ENCODE peak calls at places on chromosomes 7 and 10, in four cellular contexts. Z is HepG2, U is K562, E is GM12878. Y is an unnamed sample.

GRCh38 chr7:41637051-41637450 is 65.8 kb downstream of the INHBA start:
- DNase-seq in Z (no peak), U (no peak), E (no peak), Y (no peak)

GRCh38 chr7:49367072-49367471 is 406.4 kb upstream of the VWC2 start:
- DNase-seq in Z (no peak), E (no peak), U (no peak), Y (no peak)

GRCh38 chr7:129529643-129530042 is 27.3 kb downstream of the SMKR1 start:
- DNase-seq in U (no peak), E (no peak), Z (no peak), Y (peak)

GRCh38 chr7:111753968-111754367 is 191.7 kb upstream of the IMMP2L start:
- DNase-seq in U (no peak), Z (no peak), E (no peak), Y (no peak)

GRCh38 chr10:122373713-122374112 is 795 bp upstream of the PLEKHA1 start:
- DNase-seq in Z (peak), U (no peak), E (no peak), Y (peak)

GRCh38 chr7:99141756-99142726 is 1.9 kb downstream of the SMURF1 start:
- DNase-seq in Z (peak), E (no peak), U (peak), Y (peak)

GRCh38 chr10:102616071-102616770 is 28.1 kb upstream of the TRIM8 start:
- DNase-seq in E (no peak), Z (no peak), U (no peak), Y (no peak)

GRCh38 chr10:8312861-8313260 is 258.4 kb downstream of the GATA3 start:
- DNase-seq in E (no peak), U (no peak), Z (no peak), Y (no peak)

GRCh38 chr10:113094114-113094486 is 144.1 kb downstream of the TCF7L2 start:
- DNase-seq in U (no peak), Z (no peak), E (peak), Y (no peak)

GRCh38 chr10:49652416-49653385 is 26.8 kb upstream of the C10orf53 start:
- DNase-seq in U (no peak), E (no peak), Z (no peak), Y (no peak)

GRCh38 chr7:55189447-55189760 is 170.6 kb downstream of the EGFR start:
- DNase-seq in U (no peak), Z (no peak), E (no peak), Y (peak)

GRCh38 chr7:94056796-94057207 is 52.6 kb upstream of the BET1 start:
- DNase-seq in E (no peak), Z (no peak), U (no peak), Y (peak)
- TF ChIP-seq POLR2AphosphoS5 in E (no peak), Z (no peak), U (no peak), Y (no peak)

GRCh38 chr10:76559889-76560215 is 1077.8 kb downstream of the KCNMA1 start:
- DNase-seq in U (no peak), E (no peak), Z (no peak), Y (no peak)
- H3K4me2 ChIP-seq in U (no peak), E (no peak), Z (no peak), Y (no peak)

GRCh38 chr7:67913604-67914003 is 917.0 kb downstream of the TYW1 start:
- DNase-seq in E (no peak), U (no peak), Z (no peak), Y (no peak)

GRCh38 chr7:67917118-67917755 is 920.6 kb downstream of the TYW1 start:
- DNase-seq in Z (no peak), U (no peak), E (no peak), Y (no peak)

GRCh38 chr7:67918158-67918557 is 921.5 kb downstream of the TYW1 start:
- DNase-seq in Z (no peak), U (no peak), E (no peak), Y (no peak)

GRCh38 chr7:67916571-67916970 is 919.9 kb downstream of the TYW1 start:
- DNase-seq in E (no peak), U (no peak), Z (no peak), Y (no peak)
- TF ChIP-seq JUNB in E (no peak), U (no peak), Z (no peak), Y (no peak)

GRCh38 chr10:78367012-78367411 is 333.3 kb downstream of the RPS24 start:
- DNase-seq in U (no peak), E (no peak), Z (no peak), Y (no peak)

GRCh38 chr10:78363190-78363589 is 329.5 kb downstream of the RPS24 start:
- DNase-seq in U (no peak), Z (no peak), E (no peak), Y (no peak)

GRCh38 chr10:78362406-78363022 is 328.9 kb downstream of the RPS24 start:
- DNase-seq in E (no peak), Z (no peak), U (no peak), Y (no peak)

GRCh38 chr10:78367751-78368150 is 334.1 kb downstream of the RPS24 start:
- DNase-seq in Z (no peak), E (no peak), U (no peak), Y (no peak)

DNA sequence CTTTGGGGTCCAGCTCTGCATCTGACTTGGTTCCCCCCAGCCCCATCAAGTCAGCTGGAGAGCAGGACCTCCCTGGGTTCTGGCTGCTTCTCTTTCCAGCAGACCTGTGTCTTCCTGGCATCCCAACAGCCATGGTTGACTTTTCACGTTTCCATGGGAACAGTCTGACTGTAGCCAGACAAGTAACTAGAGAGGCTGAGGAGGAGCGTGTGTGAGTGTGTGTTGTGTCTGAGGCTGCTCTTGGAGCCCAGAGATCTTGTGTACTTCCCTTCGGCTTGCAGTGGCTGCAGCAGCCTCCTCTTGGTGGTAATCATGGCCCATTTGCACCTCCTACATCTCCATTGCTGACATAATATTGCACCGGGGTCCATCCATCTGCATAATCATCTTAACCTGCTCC is 332.0 kb downstream of the RPS24 start:
- DNase-seq in Z (no peak), U (no peak), E (no peak), Y (no peak)
- TF ChIP-seq POLR2AphosphoS5 in Z (no peak), U (no peak), E (no peak), Y (no peak)

GRCh38 chr10:119537953-119538630 is 4.4 kb downstream of the RGS10 start:
- DNase-seq in Z (no peak), U (no peak), E (no peak), Y (no peak)
- H3K4me2 ChIP-seq in Z (no peak), U (peak), E (peak), Y (no peak)

GRCh38 chr10:84665211-84665610 is 336.8 kb downstream of the CCSER2 start:
- DNase-seq in Z (no peak), U (no peak), E (no peak), Y (no peak)

GRCh38 chr10:84665883-84666463 is 337.6 kb downstream of the CCSER2 start:
- DNase-seq in E (no peak), U (peak), Z (peak), Y (peak)

DNA sequence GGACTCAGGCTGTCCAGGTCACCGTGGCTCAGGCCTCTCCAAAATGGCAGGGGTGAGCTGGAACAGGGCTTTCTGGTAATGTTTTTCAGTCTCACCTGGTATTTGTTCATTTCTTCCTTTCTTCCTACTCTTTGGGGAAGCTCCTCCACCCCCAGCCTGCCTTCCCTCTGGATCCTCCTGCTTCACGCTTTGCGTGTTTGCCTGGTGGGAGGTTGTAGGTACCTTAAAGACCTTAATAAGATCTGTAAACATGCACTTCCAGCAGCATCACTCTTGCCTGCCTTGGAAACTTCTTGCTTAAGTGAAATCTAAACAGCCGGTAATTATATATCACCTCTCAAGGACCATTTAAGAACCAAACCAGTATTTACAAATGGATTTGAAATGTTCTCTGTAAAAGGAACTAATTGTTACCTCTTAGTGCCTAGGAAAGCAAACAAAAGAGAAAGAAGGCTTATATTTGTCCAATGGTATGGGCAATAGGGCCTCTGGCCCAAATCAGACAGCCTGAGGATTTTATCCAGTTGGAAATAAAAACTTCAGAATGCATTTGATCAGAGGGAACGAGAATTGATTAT is 339.9 kb downstream of the CCSER2 start:
- DNase-seq in U (no peak), Z (no peak), E (no peak), Y (no peak)
- TF ChIP-seq JUNB in U (no peak), Z (no peak), E (no peak), Y (no peak)

GRCh38 chr7:43114451-43114765 is 2.0 kb downstream of the HECW1 start:
- DNase-seq in Z (no peak), E (no peak), U (no peak), Y (peak)

GRCh38 chr7:43113622-43114450 is 1.4 kb downstream of the HECW1 start:
- DNase-seq in U (no peak), E (no peak), Z (no peak), Y (no peak)

GRCh38 chr7:43110790-43111362 is 1.6 kb upstream of the HECW1 start:
- DNase-seq in Z (no peak), U (no peak), E (no peak), Y (no peak)

GRCh38 chr7:43112941-43113621 is 634 bp downstream of the HECW1 start:
- DNase-seq in Z (no peak), U (peak), E (no peak), Y (peak)

DNA sequence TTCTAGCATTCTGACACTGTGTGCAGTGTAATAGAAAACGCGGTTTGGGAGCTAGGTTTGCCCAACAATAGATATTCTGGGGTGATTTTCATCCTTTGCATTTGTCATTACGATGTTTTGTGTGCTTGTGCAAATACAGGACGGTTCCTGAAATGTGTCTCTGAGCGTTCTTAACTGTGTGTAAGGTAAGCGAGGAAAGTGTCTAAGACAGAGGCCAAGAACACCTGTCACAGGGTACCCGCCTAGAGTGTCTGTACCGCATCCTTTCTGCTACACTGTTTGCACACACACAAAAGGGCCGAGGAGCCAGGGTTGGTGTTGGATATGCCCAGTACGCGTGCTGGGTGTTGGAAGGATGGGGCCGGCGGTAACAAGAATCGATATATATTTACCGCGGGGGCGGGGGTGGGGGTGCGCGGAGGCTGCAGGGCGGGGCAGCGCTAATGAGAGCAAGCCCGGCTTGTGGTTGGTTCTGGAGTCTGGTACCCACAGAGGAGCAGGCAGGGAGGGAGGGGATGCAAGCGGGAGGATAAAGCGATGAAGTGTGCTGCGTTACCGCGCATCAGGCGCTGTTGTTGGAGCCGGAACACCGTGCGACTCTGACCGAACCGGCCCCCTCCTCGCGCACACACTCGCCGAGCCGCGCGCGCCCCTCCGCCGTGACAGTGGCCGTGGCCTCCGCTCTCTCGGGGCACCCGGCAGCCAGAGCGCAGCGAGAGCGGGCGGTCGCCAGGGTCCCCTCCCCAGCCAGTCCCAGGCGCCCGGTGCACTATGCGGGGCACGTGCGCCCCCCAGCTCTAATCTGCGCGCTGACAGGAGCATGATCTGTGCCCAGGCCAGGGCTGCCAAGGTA is at the start of gene HECW1:
- DNase-seq in Z (no peak), E (no peak), U (no peak), Y (peak)
- TF ChIP-seq POLR2AphosphoS5 in Z (no peak), E (no peak), U (no peak), Y (no peak)

DNA sequence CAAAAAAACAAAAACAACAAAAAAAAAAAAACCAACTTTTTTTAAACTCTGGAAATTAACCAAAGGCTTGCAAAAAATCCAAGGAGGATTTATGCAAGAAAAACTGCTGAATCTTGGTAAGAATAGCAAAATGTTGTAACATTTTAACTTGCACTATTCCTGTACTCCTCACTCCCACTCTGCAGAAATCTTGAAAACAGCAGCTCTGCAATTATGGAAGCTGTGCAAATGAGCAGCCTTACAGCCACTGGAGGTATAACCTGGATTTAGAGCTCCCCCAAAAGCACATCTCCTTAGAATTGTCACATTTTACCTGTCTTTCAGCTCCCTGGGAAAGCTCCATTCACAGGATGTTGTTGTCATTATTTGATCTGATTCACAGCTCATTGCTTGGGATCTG is 41.8 kb upstream of the LRGUK start:
- DNase-seq in E (no peak), Z (no peak), U (no peak), Y (no peak)
- H3K4me2 ChIP-seq in E (no peak), Z (no peak), U (no peak), Y (no peak)

DNA sequence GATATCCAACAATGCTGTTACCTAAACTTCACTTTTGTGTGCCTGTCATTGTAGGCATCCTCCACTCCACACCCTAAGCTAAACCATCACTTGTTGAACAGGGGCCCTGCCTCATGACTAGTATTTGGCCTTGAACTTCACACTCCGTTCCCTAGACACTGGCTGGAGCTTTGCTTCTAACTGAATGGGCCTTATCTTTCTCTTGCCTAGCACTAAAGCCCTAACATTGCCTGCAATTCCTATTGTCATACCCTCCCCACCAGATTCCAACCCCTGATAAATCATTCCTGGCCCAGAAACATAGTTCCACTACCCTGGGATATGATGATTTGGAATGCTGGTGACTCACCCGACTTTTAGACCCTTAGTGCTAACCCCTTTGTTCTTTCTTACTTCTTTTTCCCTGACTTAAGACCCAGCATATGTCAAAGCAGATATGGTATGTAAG is 24.2 kb upstream of the ITGB8 start:
- DNase-seq in E (no peak), U (peak), Z (peak), Y (peak)
- TF ChIP-seq JUNB in E (no peak), U (no peak), Z (no peak), Y (no peak)

DNA sequence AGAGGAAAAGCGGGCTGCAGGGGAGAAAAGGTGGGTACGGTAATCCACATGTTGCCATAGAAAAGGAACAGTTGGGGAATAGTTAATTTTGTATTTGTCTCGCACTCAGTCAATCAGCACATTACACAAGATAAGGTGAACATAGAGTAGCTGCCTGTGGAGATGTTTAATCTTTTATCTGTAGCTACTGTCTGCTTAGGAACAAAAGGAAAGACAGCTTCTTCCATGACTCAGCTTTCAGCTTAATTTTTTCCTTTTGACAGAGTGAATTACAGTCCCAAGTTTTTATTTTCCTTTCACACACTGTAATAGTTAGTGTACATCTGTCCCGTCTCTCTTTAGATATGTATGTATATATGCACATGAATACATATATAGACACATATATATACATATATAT is 39.3 kb upstream of the PODXL start:
- DNase-seq in E (no peak), Z (no peak), U (no peak), Y (no peak)
- TF ChIP-seq POLR2AphosphoS5 in E (no peak), Z (no peak), U (no peak), Y (no peak)